ENCODE peak calls at places on chromosomes 4 and X, in eight cellular contexts. One of them, this sample, is unnamed.

GRCh38 chrX:15619053-15619772 is 18.5 kb upstream of the ACE2 start:
- DNase-seq in effector CD4-positive, alpha-beta T cell: no peak
- DNase-seq in HT-29: peak
- DNase-seq in GDM1: no peak
- DNase-seq in stomach: no peak
- DNase-seq in left ventricle myocardium superior: no peak
- DNase-seq in HT1080: peak
- DNase-seq in cortex of kidney: no peak
- DNase-seq in this sample: no peak

GRCh38 chr4:5750052-5750950 is 39.3 kb downstream of the EVC start:
- DNase-seq in HT-29: no peak
- DNase-seq in effector CD4-positive, alpha-beta T cell: no peak
- DNase-seq in HT1080: no peak
- DNase-seq in left ventricle myocardium superior: no peak
- DNase-seq in stomach: no peak
- DNase-seq in cortex of kidney: no peak
- DNase-seq in GDM1: no peak
- DNase-seq in this sample: no peak

GRCh38 chr4:187995322-187996207 is at the start of gene ZFP42:
- DNase-seq in stomach: no peak
- DNase-seq in cortex of kidney: no peak
- DNase-seq in left ventricle myocardium superior: no peak
- DNase-seq in GDM1: no peak
- DNase-seq in HT-29: no peak
- DNase-seq in HT1080: no peak
- DNase-seq in effector CD4-positive, alpha-beta T cell: no peak
- DNase-seq in this sample: no peak

GRCh38 chrX:8504451-8504850 is 39.8 kb downstream of the VCX3B start:
- DNase-seq in stomach: no peak
- DNase-seq in HT-29: no peak
- DNase-seq in cortex of kidney: no peak
- DNase-seq in left ventricle myocardium superior: no peak
- DNase-seq in GDM1: no peak
- DNase-seq in HT1080: peak
- DNase-seq in effector CD4-positive, alpha-beta T cell: no peak
- DNase-seq in this sample: no peak

GRCh38 chrX:129599996-129600395 is 54.8 kb downstream of the APLN start:
- DNase-seq in effector CD4-positive, alpha-beta T cell: no peak
- DNase-seq in left ventricle myocardium superior: no peak
- DNase-seq in stomach: no peak
- DNase-seq in GDM1: no peak
- DNase-seq in cortex of kidney: no peak
- DNase-seq in HT-29: no peak
- DNase-seq in HT1080: no peak
- DNase-seq in this sample: no peak

GRCh38 chr4:1296324-1297022 is 6.8 kb downstream of the MAEA start:
- DNase-seq in stomach: no peak
- DNase-seq in left ventricle myocardium superior: no peak
- DNase-seq in effector CD4-positive, alpha-beta T cell: no peak
- DNase-seq in cortex of kidney: no peak
- DNase-seq in HT-29: no peak
- DNase-seq in GDM1: no peak
- DNase-seq in HT1080: no peak
- DNase-seq in this sample: no peak

GRCh38 chr4:57103051-57103450 is 7.1 kb downstream of the IGFBP7 start:
- DNase-seq in stomach: no peak
- DNase-seq in cortex of kidney: no peak
- DNase-seq in GDM1: no peak
- DNase-seq in HT1080: no peak
- DNase-seq in effector CD4-positive, alpha-beta T cell: no peak
- DNase-seq in HT-29: no peak
- DNase-seq in left ventricle myocardium superior: peak
- DNase-seq in this sample: no peak

GRCh38 chr4:115851918-115852766 is 738.7 kb upstream of the NDST4 start:
- DNase-seq in cortex of kidney: no peak
- DNase-seq in effector CD4-positive, alpha-beta T cell: no peak
- DNase-seq in HT-29: peak
- DNase-seq in stomach: peak
- DNase-seq in HT1080: peak
- DNase-seq in GDM1: peak
- DNase-seq in left ventricle myocardium superior: no peak
- DNase-seq in this sample: no peak

GRCh38 chr4:111631157-111631999 is 513.9 kb upstream of the FAM241A start:
- DNase-seq in stomach: no peak
- DNase-seq in cortex of kidney: no peak
- DNase-seq in HT1080: peak
- DNase-seq in HT-29: peak
- DNase-seq in effector CD4-positive, alpha-beta T cell: no peak
- DNase-seq in left ventricle myocardium superior: no peak
- DNase-seq in GDM1: no peak
- DNase-seq in this sample: no peak

This sample was measured in thoracic aorta.